ENCODE peak calls at places on chromosome 14, in nine cellular contexts. X is dorsolateral prefrontal cortex, H is HL-60, I is fibroblast of mammary gland, P is cardiac fibroblast, O is IMR-90, B is sigmoid colon, U is neural progenitor cell, Y is fibroblast of pulmonary artery. V is an unnamed sample.

GRCh38 chr14:23137221-23138172 is 18.4 kb upstream of the CEBPE start:
- DNase-seq in X (no peak), H (no peak), I (no peak), P (no peak), O (no peak), B (no peak), U (no peak), Y (no peak), V (no peak)

GRCh38 chr14:35335388-35336092 is 43.4 kb downstream of the PSMA6 start:
- DNase-seq in X (no peak), H (no peak), I (peak), P (peak), O (no peak), B (peak), U (no peak), Y (peak), V (no peak)

GRCh38 chr14:65277027-65277426 is 135.5 kb upstream of the FUT8 start:
- DNase-seq in X (no peak), H (no peak), I (peak), P (no peak), O (peak), B (no peak), U (no peak), Y (no peak), V (no peak)

GRCh38 chr14:100739306-100739705 is 12.6 kb downstream of the DLK1 start:
- DNase-seq in X (no peak), H (no peak), I (no peak), P (no peak), O (no peak), B (peak), U (no peak), Y (no peak), V (no peak)

GRCh38 chr14:58002618-58003017 is 136.7 kb upstream of the SLC35F4 start:
- DNase-seq in X (no peak), H (no peak), I (no peak), P (no peak), O (no peak), B (no peak), U (no peak), Y (no peak), V (no peak)

GRCh38 chr14:61860294-61860918 is 98.2 kb downstream of the SNAPC1 start:
- DNase-seq in X (no peak), H (no peak), I (peak), P (peak), O (peak), B (no peak), U (peak), Y (peak), V (peak)

GRCh38 chr14:100654814-100655795 is 67.9 kb upstream of the BEGAIN start:
- DNase-seq in X (no peak), H (no peak), I (no peak), P (no peak), O (no peak), B (no peak), U (peak), Y (no peak), V (peak)

GRCh38 chr14:99773496-99774203 is 19.6 kb upstream of the EML1 start:
- DNase-seq in X (no peak), H (no peak), I (no peak), P (no peak), O (no peak), B (peak), U (peak), Y (no peak), V (peak)

GRCh38 chr14:67370830-67371229 is 10.7 kb downstream of the EIF2S1 start:
- DNase-seq in X (no peak), H (no peak), I (peak), P (peak), O (peak), B (no peak), U (no peak), Y (no peak), V (no peak)

GRCh38 chr14:79043194-79043889 is 873.2 kb downstream of the NRXN3 start:
- DNase-seq in X (no peak), H (peak), I (no peak), P (no peak), O (no peak), B (no peak), U (no peak), Y (no peak), V (no peak)

GRCh38 chr14:32509632-32510187 is 180.6 kb downstream of the AKAP6 start:
- DNase-seq in X (peak), H (no peak), I (peak), P (peak), O (peak), B (peak), U (peak), Y (peak), V (no peak)

GRCh38 chr14:74645244-74645643 is 33.2 kb upstream of the LTBP2 start:
- DNase-seq in X (peak), H (no peak), I (no peak), P (no peak), O (no peak), B (peak), U (no peak), Y (peak), V (no peak)

GRCh38 chr14:74638970-74639369 is 26.9 kb upstream of the LTBP2 start:
- DNase-seq in X (no peak), H (no peak), I (peak), P (peak), O (no peak), B (no peak), U (no peak), Y (peak), V (no peak)

GRCh38 chr14:74642011-74642410 is 30.0 kb upstream of the LTBP2 start:
- DNase-seq in X (peak), H (no peak), I (peak), P (no peak), O (peak), B (no peak), U (no peak), Y (no peak), V (no peak)

GRCh38 chr14:74638066-74638465 is 26.0 kb upstream of the LTBP2 start:
- DNase-seq in X (no peak), H (no peak), I (no peak), P (no peak), O (no peak), B (no peak), U (no peak), Y (no peak), V (peak)

DNA sequence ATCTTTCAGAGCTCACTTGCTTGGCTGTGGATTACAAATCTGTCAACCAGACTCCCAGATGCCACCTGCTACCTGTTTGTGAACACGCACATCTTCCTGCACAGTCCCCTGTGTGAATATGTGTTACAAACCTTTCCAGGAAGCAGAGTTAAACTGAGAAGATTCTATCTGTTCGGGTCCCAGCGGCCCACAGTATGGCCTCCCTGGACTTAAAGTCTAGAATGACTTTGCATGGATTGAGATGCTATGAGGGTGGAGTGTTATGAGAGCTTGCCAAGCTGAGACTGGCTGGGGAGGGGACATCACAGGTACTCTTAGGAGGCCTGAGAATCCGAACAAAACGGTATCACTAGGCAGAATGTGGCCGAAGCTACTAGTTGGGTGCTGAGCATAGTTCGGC is 29.5 kb upstream of the LTBP2 start:
- DNase-seq in X (peak), H (no peak), I (no peak), P (no peak), O (no peak), B (no peak), U (no peak), Y (no peak), V (no peak)
- H3K4me3 ChIP-seq in X (no peak), H (no peak), I (no peak), P (no peak), O (no peak), B (no peak), U (no peak), Y (no peak), V (no peak)

GRCh38 chr14:24311837-24312615 is 724 bp downstream of the LTB4R start:
- DNase-seq in X (no peak), H (peak), I (peak), P (peak), O (no peak), B (no peak), U (no peak), Y (peak), V (no peak)
- H3K4me3 ChIP-seq in X (no peak), H (peak), I (no peak), P (no peak), O (no peak), B (peak), U (no peak), Y (no peak), V (no peak)

DNA sequence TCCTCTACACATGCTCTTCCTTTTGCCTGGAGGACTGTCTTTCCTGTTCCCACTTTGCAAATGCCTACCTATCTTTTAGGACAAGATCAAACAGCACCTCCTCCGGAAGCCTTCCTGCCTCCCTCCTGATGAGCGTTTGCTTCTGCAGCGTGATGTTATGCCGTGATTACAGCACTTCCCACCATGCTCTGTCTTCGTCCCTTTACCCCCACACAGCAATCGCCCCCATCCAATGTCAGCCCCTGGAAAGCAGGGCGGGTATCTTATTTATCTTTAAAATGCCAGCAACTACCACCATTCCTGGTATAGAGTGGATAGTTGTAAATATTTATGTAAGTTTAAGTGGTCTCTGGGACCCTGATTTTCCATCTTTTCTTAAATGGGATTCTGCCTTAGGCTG is 34.0 kb upstream of the SLC24A4 start:
- DNase-seq in X (no peak), H (no peak), I (no peak), P (no peak), O (no peak), B (no peak), U (no peak), Y (no peak), V (no peak)
- H3K4me3 ChIP-seq in X (no peak), H (no peak), I (no peak), P (no peak), O (no peak), B (no peak), U (no peak), Y (no peak), V (no peak)

DNA sequence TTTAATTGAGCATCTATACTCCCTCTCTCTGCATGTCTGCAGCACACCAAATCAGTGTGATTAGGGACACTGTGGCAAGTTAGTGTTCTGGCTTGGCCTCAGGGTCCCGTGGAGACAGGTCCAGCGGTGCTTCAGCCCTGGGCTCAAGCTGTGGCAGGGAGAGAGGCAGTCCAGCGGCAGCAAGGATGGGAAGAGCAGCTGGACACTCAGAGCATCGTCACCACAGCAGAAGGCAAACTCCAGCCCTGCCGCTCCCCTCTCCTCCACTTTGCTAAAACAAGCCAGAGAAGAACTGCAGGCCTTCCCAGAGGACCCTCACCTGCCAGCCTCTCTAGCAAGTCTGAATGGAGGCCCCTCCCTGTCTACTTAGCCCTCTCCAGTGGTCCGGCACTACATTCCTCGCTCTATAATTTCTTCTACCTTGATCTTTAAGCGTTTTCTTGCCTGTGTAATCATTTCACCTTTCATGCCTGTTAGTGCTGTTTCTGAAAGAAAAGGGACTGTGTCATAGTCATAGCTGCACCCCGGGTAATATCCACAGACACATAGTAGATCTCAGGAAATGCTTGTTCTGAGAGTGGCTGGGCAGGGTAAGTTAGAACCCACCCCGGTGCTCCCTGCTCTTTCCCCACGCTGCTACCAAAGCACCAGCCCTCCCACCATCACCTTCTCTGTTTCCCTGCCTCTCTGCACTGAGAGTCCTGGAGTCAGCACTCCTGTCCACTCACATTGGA is 22.1 kb downstream of the ZFP36L1 start:
- DNase-seq in X (no peak), H (no peak), I (no peak), P (no peak), O (no peak), B (no peak), U (no peak), Y (no peak), V (no peak)
- H3K4me3 ChIP-seq in X (no peak), H (no peak), I (no peak), P (no peak), O (no peak), B (no peak), U (no peak), Y (no peak), V (no peak)

DNA sequence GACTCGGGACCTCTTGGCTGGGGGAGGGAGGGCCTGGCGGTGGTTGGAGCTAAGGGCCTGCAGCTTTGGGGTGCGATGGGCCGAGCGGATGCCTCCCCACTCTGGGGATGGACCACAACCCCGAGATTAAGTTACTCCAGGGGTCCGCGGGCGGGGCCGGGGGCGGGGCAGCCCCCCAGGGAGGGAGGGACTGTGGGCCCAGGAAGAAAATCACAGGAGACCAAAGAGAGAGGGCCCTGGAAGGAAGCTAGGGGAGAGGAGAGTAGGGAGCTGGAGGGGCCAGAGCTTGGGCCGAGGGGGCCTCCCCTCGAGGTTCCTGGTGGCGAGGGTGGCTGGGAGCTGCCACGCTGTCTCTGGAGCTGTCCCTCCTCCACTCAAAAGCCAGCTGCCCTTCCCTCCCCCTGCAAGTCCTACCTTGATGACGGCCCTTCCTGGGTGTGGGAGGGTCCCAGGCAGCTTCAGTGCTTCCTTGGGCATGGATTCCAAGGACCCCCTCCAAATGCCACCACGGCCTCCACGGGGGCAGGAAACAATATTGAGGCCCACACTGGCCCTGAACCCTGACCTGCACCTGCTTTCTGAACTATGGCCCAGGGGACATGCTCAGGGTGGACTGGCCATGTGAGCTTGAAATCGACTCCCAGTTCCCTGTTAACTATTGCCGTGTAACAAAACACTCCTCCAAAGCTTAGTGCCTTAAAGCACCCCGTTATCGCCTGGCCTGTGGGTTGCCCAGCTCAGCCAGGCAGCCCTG is 607 bp upstream of the NUDT14 start:
- DNase-seq in X (no peak), H (no peak), I (no peak), P (no peak), O (no peak), B (no peak), U (no peak), Y (no peak), V (no peak)
- H3K4me3 ChIP-seq in X (peak), H (peak), I (no peak), P (no peak), O (no peak), B (peak), U (peak), Y (no peak), V (no peak)

GRCh38 chr14:102594514-102595175 is 2.2 kb downstream of the RCOR1 start:
- DNase-seq in X (no peak), H (peak), I (peak), P (peak), O (peak), B (peak), U (peak), Y (peak), V (peak)
- H3K4me3 ChIP-seq in X (peak), H (peak), I (peak), P (peak), O (peak), B (peak), U (peak), Y (peak), V (peak)

GRCh38 chr14:94648801-94649200 is 36.6 kb downstream of the SERPINA3 start:
- DNase-seq in X (no peak), H (no peak), I (no peak), P (no peak), O (no peak), B (no peak), U (no peak), Y (no peak), V (no peak)

GRCh38 chr14:94643316-94644101 is 31.3 kb downstream of the SERPINA3 start:
- DNase-seq in X (no peak), H (no peak), I (no peak), P (no peak), O (no peak), B (peak), U (no peak), Y (no peak), V (no peak)

GRCh38 chr14:94646481-94646880 is 34.3 kb downstream of the SERPINA3 start:
- DNase-seq in X (no peak), H (no peak), I (peak), P (peak), O (peak), B (peak), U (no peak), Y (peak), V (no peak)

GRCh38 chr14:94644102-94644535 is 31.9 kb downstream of the SERPINA3 start:
- DNase-seq in X (no peak), H (no peak), I (no peak), P (no peak), O (no peak), B (no peak), U (no peak), Y (no peak), V (no peak)

GRCh38 chr14:94646066-94646465 is 33.9 kb downstream of the SERPINA3 start:
- DNase-seq in X (no peak), H (no peak), I (no peak), P (no peak), O (no peak), B (peak), U (no peak), Y (no peak), V (no peak)
- H3K4me3 ChIP-seq in X (no peak), H (no peak), I (no peak), P (no peak), O (no peak), B (no peak), U (no peak), Y (no peak), V (no peak)

V was measured in BE2C.